ENCODE peak calls at places on chromosomes 1 and 21, in seven cellular contexts. One of them, this sample, is unnamed.

GRCh38 chr1:6408023-6408422 is 11.7 kb downstream of the HES2 start:
- DNase-seq in RWPE1: no peak
- DNase-seq in cardiac fibroblast: peak; percentile 40
- DNase-seq in GM06990: no peak
- DNase-seq in choroid plexus epithelial cell: no peak
- DNase-seq in SIG-M5: no peak
- DNase-seq in naive thymus-derived CD8-positive, alpha-beta T cell: no peak
- DNase-seq in this sample: no peak

GRCh38 chr21:42684109-42684916 is 30.9 kb downstream of the PDE9A start:
- DNase-seq in choroid plexus epithelial cell: no peak
- DNase-seq in GM06990: no peak
- DNase-seq in cardiac fibroblast: no peak
- DNase-seq in naive thymus-derived CD8-positive, alpha-beta T cell: peak; percentile 37
- DNase-seq in RWPE1: peak; percentile 26
- DNase-seq in SIG-M5: no peak
- DNase-seq in this sample: peak; percentile 47

GRCh38 chr1:38331496-38332210 is 285.1 kb upstream of the POU3F1 start:
- DNase-seq in RWPE1: no peak
- DNase-seq in cardiac fibroblast: no peak
- DNase-seq in naive thymus-derived CD8-positive, alpha-beta T cell: no peak
- DNase-seq in choroid plexus epithelial cell: no peak
- DNase-seq in GM06990: no peak
- DNase-seq in SIG-M5: no peak
- DNase-seq in this sample: no peak

GRCh38 chr21:45169001-45169400 is 94.6 kb downstream of the ADARB1 start:
- DNase-seq in GM06990: no peak
- DNase-seq in choroid plexus epithelial cell: no peak
- DNase-seq in naive thymus-derived CD8-positive, alpha-beta T cell: no peak
- DNase-seq in cardiac fibroblast: no peak
- DNase-seq in SIG-M5: no peak
- DNase-seq in RWPE1: no peak
- DNase-seq in this sample: no peak

GRCh38 chr1:115640384-115640783 is 1.4 kb upstream of the VANGL1 start:
- DNase-seq in SIG-M5: no peak
- DNase-seq in choroid plexus epithelial cell: no peak
- DNase-seq in cardiac fibroblast: no peak
- DNase-seq in naive thymus-derived CD8-positive, alpha-beta T cell: no peak
- DNase-seq in RWPE1: no peak
- DNase-seq in GM06990: no peak
- DNase-seq in this sample: no peak

GRCh38 chr1:216555653-216556052 is 132.4 kb upstream of the USH2A start:
- DNase-seq in RWPE1: no peak
- DNase-seq in GM06990: no peak
- DNase-seq in choroid plexus epithelial cell: no peak
- DNase-seq in SIG-M5: no peak
- DNase-seq in naive thymus-derived CD8-positive, alpha-beta T cell: no peak
- DNase-seq in cardiac fibroblast: no peak
- DNase-seq in this sample: no peak

GRCh38 chr1:181541947-181542346 is 58.6 kb downstream of the CACNA1E start:
- DNase-seq in SIG-M5: no peak
- DNase-seq in RWPE1: peak; percentile 30
- DNase-seq in cardiac fibroblast: peak; percentile 2
- DNase-seq in GM06990: no peak
- DNase-seq in naive thymus-derived CD8-positive, alpha-beta T cell: no peak
- DNase-seq in choroid plexus epithelial cell: no peak
- DNase-seq in this sample: peak; percentile 16

GRCh38 chr1:36881541-36881940 is 152.8 kb downstream of the GRIK3 start:
- DNase-seq in SIG-M5: no peak
- DNase-seq in RWPE1: no peak
- DNase-seq in choroid plexus epithelial cell: no peak
- DNase-seq in naive thymus-derived CD8-positive, alpha-beta T cell: no peak
- DNase-seq in GM06990: no peak
- DNase-seq in cardiac fibroblast: no peak
- DNase-seq in this sample: no peak

GRCh38 chr1:2583871-2584341 is 2.7 kb upstream of the PRXL2B start:
- DNase-seq in naive thymus-derived CD8-positive, alpha-beta T cell: peak; percentile 39
- DNase-seq in RWPE1: no peak
- DNase-seq in cardiac fibroblast: no peak
- DNase-seq in choroid plexus epithelial cell: no peak
- DNase-seq in SIG-M5: no peak
- DNase-seq in GM06990: no peak
- DNase-seq in this sample: no peak

GRCh38 chr1:65346190-65346589 is 36.8 kb downstream of the DNAJC6 start:
- DNase-seq in RWPE1: no peak
- DNase-seq in cardiac fibroblast: no peak
- DNase-seq in SIG-M5: no peak
- DNase-seq in naive thymus-derived CD8-positive, alpha-beta T cell: no peak
- DNase-seq in GM06990: no peak
- DNase-seq in choroid plexus epithelial cell: no peak
- DNase-seq in this sample: no peak

GRCh38 chr1:176850871-176851270 is 313.6 kb downstream of the ASTN1 start:
- DNase-seq in GM06990: no peak
- DNase-seq in SIG-M5: no peak
- DNase-seq in naive thymus-derived CD8-positive, alpha-beta T cell: no peak
- DNase-seq in cardiac fibroblast: no peak
- DNase-seq in choroid plexus epithelial cell: no peak
- DNase-seq in RWPE1: no peak
- DNase-seq in this sample: no peak

GRCh38 chr1:210367561-210367960 is 38.9 kb downstream of the HHAT start:
- DNase-seq in GM06990: no peak
- DNase-seq in SIG-M5: no peak
- DNase-seq in choroid plexus epithelial cell: no peak
- DNase-seq in cardiac fibroblast: no peak
- DNase-seq in naive thymus-derived CD8-positive, alpha-beta T cell: no peak
- DNase-seq in RWPE1: no peak
- DNase-seq in this sample: no peak

GRCh38 chr21:28272272-28272992 is 720.2 kb downstream of the LTN1 start:
- DNase-seq in GM06990: no peak
- DNase-seq in choroid plexus epithelial cell: peak; percentile 77
- DNase-seq in SIG-M5: no peak
- DNase-seq in cardiac fibroblast: peak; percentile 36
- DNase-seq in naive thymus-derived CD8-positive, alpha-beta T cell: no peak
- DNase-seq in RWPE1: no peak
- DNase-seq in this sample: no peak